ENCODE peak calls at places on chromosomes 7 and 10, in ten cellular contexts. Z, T, M, C, L, B, E, U, O and N are unnamed samples.

GRCh38 chr7:22578048-22578770 is 78.2 kb upstream of the STEAP1B start:
- DNase-seq in Z (peak), B (no peak), L (no peak), O (no peak), U (peak), M (no peak), E (no peak), C (no peak), T (no peak), N (no peak)

GRCh38 chr7:2231992-2232765 is 566 bp downstream of the MAD1L1 start:
- DNase-seq in M (no peak), L (no peak), C (peak), B (no peak), T (peak), Z (no peak), U (no peak), O (peak), E (no peak), N (no peak)

GRCh38 chr10:103188853-103189252 is 4.2 kb downstream of the NT5C2 start:
- DNase-seq in L (no peak), M (no peak), E (no peak), B (no peak), C (no peak), U (no peak), Z (peak), O (no peak), T (no peak), N (no peak)

GRCh38 chr7:92880212-92881090 is 44.1 kb upstream of the CDK6 start:
- DNase-seq in L (no peak), O (no peak), C (peak), T (no peak), U (peak), E (peak), M (no peak), B (no peak), Z (peak), N (no peak)

GRCh38 chr7:926061-927030 is 28.1 kb downstream of the ADAP1 start:
- DNase-seq in Z (no peak), E (no peak), T (no peak), L (no peak), O (no peak), M (peak), B (no peak), C (no peak), U (no peak), N (no peak)

GRCh38 chr10:119502214-119502613 is 40.3 kb downstream of the RGS10 start:
- DNase-seq in B (no peak), Z (no peak), C (no peak), E (no peak), T (no peak), M (peak), L (no peak), U (no peak), O (peak), N (no peak)

GRCh38 chr10:71838264-71839211 is 12.5 kb downstream of the PSAP start:
- DNase-seq in O (no peak), B (no peak), Z (peak), L (no peak), C (no peak), T (no peak), U (peak), E (no peak), M (no peak), N (no peak)

GRCh38 chr7:148412691-148413090 is 177.9 kb upstream of the C7orf33 start:
- DNase-seq in U (no peak), E (no peak), M (no peak), Z (no peak), B (no peak), T (no peak), O (no peak), L (no peak), C (no peak), N (no peak)

GRCh38 chr10:24097771-24098207 is 111.1 kb upstream of the KIAA1217 start:
- DNase-seq in B (no peak), M (no peak), U (no peak), E (no peak), Z (no peak), L (no peak), T (no peak), C (no peak), O (peak), N (no peak)

GRCh38 chr10:80553436-80553835 is 15.7 kb downstream of the SH2D4B start:
- DNase-seq in T (no peak), M (no peak), E (no peak), Z (no peak), L (no peak), B (no peak), C (no peak), U (no peak), O (no peak), N (no peak)

GRCh38 chr7:39733881-39734571 is 110.7 kb downstream of the RALA start:
- DNase-seq in Z (peak), O (no peak), U (peak), M (no peak), C (no peak), E (peak), T (no peak), B (no peak), L (peak), N (no peak)

GRCh38 chr10:44894691-44895090 is 16.4 kb upstream of the TMEM72 start:
- DNase-seq in B (no peak), O (no peak), C (no peak), L (no peak), T (no peak), U (no peak), Z (no peak), E (no peak), M (no peak), N (no peak)

GRCh38 chr7:130669051-130669700 is 628 bp upstream of the COPG2 start:
- DNase-seq in Z (no peak), U (no peak), L (no peak), O (no peak), E (no peak), C (no peak), M (no peak), T (no peak), B (peak), N (no peak)

GRCh38 chr7:65037740-65038678 is 31.5 kb upstream of the ERV3-1 start:
- DNase-seq in L (peak), Z (peak), B (peak), E (peak), O (peak), U (peak), T (peak), M (peak), C (peak), N (peak)
- TF ChIP-seq CTCF in L (no peak), Z (no peak), B (no peak), E (peak), O (peak), U (no peak), T (peak), M (no peak), C (peak), N (no peak)

GRCh38 chr10:69335063-69335587 is 56.8 kb downstream of the HK1 start:
- DNase-seq in L (no peak), U (peak), Z (peak), O (no peak), C (no peak), T (no peak), M (peak), E (peak), B (no peak), N (no peak)

GRCh38 chr10:69332278-69333010 is 54.1 kb downstream of the HK1 start:
- DNase-seq in T (no peak), Z (no peak), U (no peak), E (no peak), L (no peak), B (no peak), M (no peak), C (no peak), O (no peak), N (no peak)

GRCh38 chr10:69334258-69335062 is 56.2 kb downstream of the HK1 start:
- DNase-seq in L (no peak), B (no peak), O (no peak), C (no peak), Z (no peak), U (no peak), E (peak), M (no peak), T (no peak), N (no peak)

GRCh38 chr10:69331161-69331560 is 52.9 kb downstream of the HK1 start:
- DNase-seq in T (no peak), Z (no peak), E (no peak), L (no peak), C (no peak), B (no peak), U (no peak), M (no peak), O (no peak), N (no peak)

GRCh38 chr10:69333205-69333604 is 54.9 kb downstream of the HK1 start:
- DNase-seq in U (peak), E (no peak), T (peak), O (no peak), M (no peak), Z (peak), C (no peak), B (peak), L (no peak), N (no peak)
- TF ChIP-seq CTCF in U (peak), E (no peak), T (no peak), O (no peak), M (no peak), Z (peak), C (no peak), B (no peak), L (peak), N (no peak)

GRCh38 chr7:7327423-7327822 is 145.1 kb downstream of the C1GALT1 start:
- DNase-seq in B (no peak), Z (no peak), C (no peak), T (no peak), M (no peak), E (no peak), U (no peak), L (no peak), O (no peak), N (no peak)

GRCh38 chr7:7329321-7329720 is 147.0 kb downstream of the C1GALT1 start:
- DNase-seq in Z (no peak), U (no peak), E (no peak), B (no peak), L (no peak), T (no peak), M (no peak), O (no peak), C (no peak), N (no peak)

GRCh38 chr7:7333610-7334009 is 151.3 kb downstream of the C1GALT1 start:
- DNase-seq in M (no peak), E (no peak), U (no peak), Z (no peak), C (no peak), O (no peak), L (no peak), B (no peak), T (no peak), N (no peak)

GRCh38 chr7:7331523-7331922 is 149.2 kb downstream of the C1GALT1 start:
- DNase-seq in U (no peak), Z (no peak), O (no peak), M (no peak), L (no peak), C (no peak), B (no peak), T (no peak), E (no peak), N (no peak)

GRCh38 chr7:7330997-7331396 is 148.7 kb downstream of the C1GALT1 start:
- DNase-seq in E (peak), L (no peak), C (no peak), Z (no peak), T (no peak), M (no peak), B (no peak), U (no peak), O (no peak), N (no peak)
- TF ChIP-seq CTCF in E (no peak), L (peak), C (no peak), Z (peak), T (no peak), M (no peak), B (no peak), U (no peak), O (no peak), N (no peak)

GRCh38 chr10:22244001-22244400 is 26.2 kb upstream of the EBLN1 start:
- DNase-seq in E (no peak), Z (no peak), U (no peak), B (no peak), C (no peak), O (no peak), M (peak), L (no peak), T (no peak), N (no peak)
- TF ChIP-seq CTCF in E (no peak), Z (no peak), U (peak), B (no peak), C (no peak), O (no peak), M (no peak), L (no peak), T (no peak), N (no peak)

DNA sequence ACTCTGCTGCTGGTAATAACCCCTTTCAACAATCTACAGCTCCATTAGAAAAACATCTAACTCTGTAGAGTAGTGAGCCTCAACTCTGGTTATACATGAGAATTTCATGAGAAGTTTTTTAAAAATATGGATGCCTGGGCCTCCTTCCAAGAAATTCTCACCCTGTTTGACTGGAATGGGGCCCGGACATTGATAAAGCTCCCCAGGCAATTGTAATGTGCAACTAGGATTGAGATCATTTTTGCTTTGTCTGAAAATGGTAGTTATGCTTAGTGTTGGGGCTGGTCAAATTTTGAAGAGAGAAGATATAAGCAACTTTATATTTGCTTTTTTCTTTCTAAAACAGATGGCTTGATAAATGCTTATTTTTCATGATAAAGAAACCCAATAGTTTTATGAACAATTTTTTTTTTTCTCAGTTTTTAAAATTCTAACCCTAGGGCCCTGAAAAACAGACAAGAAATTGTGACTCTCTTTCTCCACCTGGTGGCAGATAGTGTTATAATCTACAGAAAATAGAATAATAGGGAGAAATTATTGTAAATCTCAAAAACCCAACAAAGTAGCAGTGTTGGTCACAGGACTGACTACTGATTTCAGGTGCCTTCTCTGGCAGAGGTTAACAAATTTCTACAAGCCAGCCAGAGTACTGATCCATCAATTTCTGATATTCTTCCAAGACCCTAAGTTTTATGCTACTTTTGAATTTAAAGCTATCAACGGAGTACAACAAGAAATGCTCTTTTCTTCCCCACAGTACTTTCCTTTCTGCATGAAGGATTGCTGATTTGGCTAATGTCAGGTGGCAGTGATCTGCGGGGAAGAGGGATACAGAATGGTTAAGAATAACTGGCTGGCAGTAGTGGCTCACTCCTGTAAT is 174.8 kb downstream of the DKK1 start:
- DNase-seq in B (no peak), T (no peak), Z (peak), C (no peak), M (no peak), O (no peak), L (no peak), U (peak), E (peak), N (no peak)
- TF ChIP-seq CTCF in B (peak), T (peak), Z (peak), C (peak), M (peak), O (peak), L (peak), U (peak), E (peak), N (peak)

DNA sequence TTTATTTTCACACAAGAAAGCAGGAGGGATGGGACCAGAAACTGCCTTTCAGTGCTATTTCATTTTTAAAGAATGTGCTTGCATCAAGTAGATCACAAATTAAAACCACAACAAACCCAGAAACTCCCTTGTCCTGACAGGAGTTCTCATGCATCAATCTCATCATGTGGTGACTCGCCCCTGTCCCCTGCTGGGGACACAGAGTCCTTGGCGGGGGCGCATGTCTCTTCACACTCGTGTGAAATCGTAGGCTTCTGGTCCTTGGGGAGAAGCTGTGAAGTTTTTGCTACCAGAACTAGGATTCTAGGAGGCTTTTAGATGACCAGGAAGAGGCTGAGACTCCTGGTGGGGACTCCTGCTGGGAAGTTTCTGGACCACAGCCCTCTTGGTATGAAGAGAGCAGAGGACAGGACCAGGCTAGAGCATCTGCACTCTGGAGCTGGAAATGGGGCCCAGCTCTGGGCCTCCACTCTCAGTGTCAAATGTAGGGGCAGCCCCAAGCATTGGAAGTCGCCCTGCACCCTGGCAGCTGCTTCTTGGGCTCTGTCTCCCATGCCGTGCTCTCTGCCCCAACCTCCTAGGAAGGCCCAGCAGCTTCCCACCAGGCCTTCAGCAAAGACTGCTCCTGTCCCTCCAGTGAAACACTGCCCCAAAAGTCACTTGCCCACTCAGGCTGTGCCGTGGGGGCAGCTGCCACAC is 9.8 kb upstream of the OPN4 start:
- DNase-seq in Z (no peak), C (no peak), M (no peak), T (peak), U (no peak), B (no peak), E (peak), O (no peak), L (no peak), N (no peak)
- TF ChIP-seq CTCF in Z (peak), C (no peak), M (no peak), T (no peak), U (no peak), B (no peak), E (peak), O (no peak), L (peak), N (no peak)

DNA sequence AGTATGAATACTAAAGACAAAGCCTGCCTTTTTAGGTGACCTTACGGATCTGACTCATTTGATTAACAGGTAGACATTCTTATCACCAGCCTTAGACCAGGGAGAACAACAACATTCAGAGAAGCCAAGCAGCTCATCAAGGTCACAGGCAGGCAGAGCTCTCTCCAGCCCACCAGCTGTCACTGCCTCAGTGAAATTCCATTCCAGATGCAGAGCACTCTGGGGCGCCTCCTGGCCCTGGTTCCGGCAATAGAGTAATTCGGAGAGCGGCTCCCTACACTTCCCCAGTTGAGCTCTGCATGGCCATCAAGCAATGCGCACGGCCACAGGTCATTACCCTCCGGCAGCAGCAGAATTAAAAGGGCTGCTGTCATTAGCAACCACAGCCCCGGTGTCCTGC is 164.7 kb downstream of the TCERG1L start:
- DNase-seq in T (no peak), U (no peak), C (no peak), M (no peak), Z (no peak), O (peak), L (no peak), B (no peak), E (no peak), N (no peak)
- TF ChIP-seq CTCF in T (no peak), U (no peak), C (no peak), M (no peak), Z (no peak), O (no peak), L (no peak), B (no peak), E (no peak), N (no peak)

DNA sequence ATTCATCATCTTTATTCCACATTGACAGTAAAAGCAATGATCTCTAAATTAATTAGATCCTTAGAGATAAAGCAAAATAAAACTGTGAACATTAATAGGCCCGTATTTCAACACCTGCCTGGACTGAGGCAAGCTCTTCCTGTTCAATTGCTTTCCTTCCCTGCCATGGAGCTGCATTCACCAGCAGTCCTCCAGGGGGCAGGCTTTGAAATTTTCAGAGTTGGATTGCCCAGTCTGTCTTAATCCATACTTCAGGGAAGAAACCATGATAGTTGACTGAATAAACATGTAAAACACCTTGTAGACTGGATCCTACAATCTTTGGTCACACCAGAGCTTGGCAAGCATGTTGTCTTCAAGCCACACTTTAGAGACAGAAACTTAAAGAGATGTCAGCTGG is 936.6 kb downstream of the NRG3 start:
- DNase-seq in T (no peak), M (no peak), L (no peak), C (peak), O (peak), U (peak), E (peak), Z (peak), B (no peak), N (no peak)
- TF ChIP-seq CTCF in T (peak), M (no peak), L (peak), C (peak), O (peak), U (peak), E (peak), Z (peak), B (no peak), N (no peak)

GRCh38 chr10:101052285-101052684 is 9.5 kb upstream of the KAZALD1 start:
- DNase-seq in O (no peak), B (no peak), M (no peak), C (no peak), E (no peak), U (peak), T (no peak), Z (peak), L (no peak), N (no peak)

GRCh38 chr10:101054351-101054750 is 7.4 kb upstream of the KAZALD1 start:
- DNase-seq in E (no peak), O (no peak), U (no peak), C (no peak), M (no peak), T (no peak), L (no peak), Z (no peak), B (no peak), N (no peak)

GRCh38 chr10:101053516-101053915 is 8.3 kb upstream of the KAZALD1 start:
- DNase-seq in L (no peak), M (no peak), O (no peak), C (no peak), E (no peak), T (no peak), Z (peak), U (no peak), B (no peak), N (no peak)

GRCh38 chr10:101056365-101057151 is 5.2 kb upstream of the KAZALD1 start:
- DNase-seq in M (no peak), U (no peak), Z (no peak), B (no peak), C (no peak), O (no peak), E (no peak), T (no peak), L (no peak), N (no peak)

GRCh38 chr10:101055416-101055815 is 6.4 kb upstream of the KAZALD1 start:
- DNase-seq in M (no peak), T (no peak), L (no peak), O (no peak), Z (no peak), U (no peak), C (no peak), B (no peak), E (no peak), N (no peak)
- TF ChIP-seq CTCF in M (no peak), T (no peak), L (no peak), O (no peak), Z (no peak), U (no peak), C (no peak), B (no peak), E (no peak), N (no peak)

GRCh38 chr7:51354897-51355296 is 38.3 kb upstream of the COBL start:
- DNase-seq in Z (no peak), M (no peak), U (no peak), E (no peak), O (no peak), B (no peak), L (no peak), C (no peak), T (no peak), N (no peak)
- TF ChIP-seq CTCF in Z (no peak), M (no peak), U (no peak), E (peak), O (no peak), B (no peak), L (no peak), C (no peak), T (no peak), N (no peak)